ENCODE peak calls at places on chromosomes 12 and 14, in nine cellular contexts. M, J, E, A, P, U, C, G and W are unnamed samples.

GRCh38 chr14:22314183-22314820 is 274.7 kb downstream of the DAD1 start:
- DNase-seq in J (peak), E (peak), A (no peak), U (no peak), M (peak), P (peak), C (no peak), G (peak), W (no peak)

GRCh38 chr12:5073838-5074237 is 30.2 kb downstream of the KCNA5 start:
- DNase-seq in U (no peak), A (no peak), C (no peak), P (no peak), M (peak), E (no peak), J (no peak), G (peak), W (peak)

GRCh38 chr14:91835920-91836843 is 31.2 kb downstream of the TC2N start:
- DNase-seq in J (peak), U (no peak), G (no peak), E (peak), A (no peak), C (peak), M (peak), P (no peak), W (peak)

GRCh38 chr12:10119072-10119471 is 10.9 kb downstream of the CLEC7A start:
- DNase-seq in M (no peak), P (no peak), J (no peak), E (no peak), U (no peak), A (no peak), G (peak), C (no peak), W (no peak)

GRCh38 chr14:23939607-23940326 is 13.8 kb upstream of the DHRS4 start:
- DNase-seq in P (no peak), E (no peak), M (no peak), A (no peak), G (no peak), J (no peak), U (no peak), C (no peak), W (no peak)

GRCh38 chr12:4962539-4963486 is 53.1 kb downstream of the KCNA1 start:
- DNase-seq in G (peak), J (no peak), U (no peak), P (peak), E (no peak), C (no peak), A (no peak), M (peak), W (peak)

GRCh38 chr12:12376636-12377448 is 20.0 kb downstream of the BORCS5 start:
- DNase-seq in C (no peak), E (no peak), G (peak), U (peak), J (peak), A (no peak), M (peak), P (peak), W (peak)

GRCh38 chr14:44778562-44778961 is 183.2 kb downstream of the KLHL28 start:
- DNase-seq in M (peak), E (no peak), U (no peak), G (peak), C (no peak), A (no peak), J (no peak), P (no peak), W (no peak)

GRCh38 chr12:8692573-8692972 is 5.2 kb upstream of the RIMKLB start:
- DNase-seq in U (no peak), E (no peak), P (peak), C (no peak), J (peak), M (peak), A (peak), G (peak), W (no peak)

GRCh38 chr12:29743801-29744200 is 39.9 kb downstream of the TMTC1 start:
- DNase-seq in A (no peak), U (no peak), C (no peak), J (no peak), G (peak), E (no peak), M (peak), P (peak), W (no peak)

GRCh38 chr12:116749884-116750283 is 11.8 kb downstream of the RNFT2 start:
- DNase-seq in P (no peak), U (no peak), A (no peak), E (no peak), M (no peak), C (no peak), J (no peak), G (no peak), W (no peak)

GRCh38 chr12:31206038-31206670 is 119.8 kb downstream of the SINHCAF start:
- DNase-seq in J (no peak), A (no peak), P (peak), E (peak), C (no peak), U (peak), M (peak), G (peak), W (no peak)

GRCh38 chr12:68932701-68933563 is at the start of gene CPM:
- DNase-seq in G (peak), M (peak), E (peak), A (peak), U (peak), P (peak), J (peak), C (peak), W (peak)

GRCh38 chr14:104719343-104719742 is 4.7 kb upstream of the ADSS1 start:
- DNase-seq in C (no peak), A (no peak), E (no peak), J (no peak), G (no peak), P (no peak), U (no peak), M (no peak), W (no peak)

GRCh38 chr12:115598827-115599226 is 678.7 kb downstream of the MED13L start:
- DNase-seq in P (no peak), C (no peak), U (no peak), M (peak), G (peak), E (no peak), J (no peak), A (peak), W (no peak)

GRCh38 chr14:94046696-94047250 is 20.6 kb downstream of the OTUB2 start:
- DNase-seq in M (no peak), J (no peak), P (no peak), E (no peak), G (no peak), U (no peak), C (no peak), A (no peak), W (no peak)

GRCh38 chr14:36773136-36773540 is 111.5 kb downstream of the PAX9 start:
- DNase-seq in G (peak), M (no peak), C (no peak), P (peak), E (peak), U (no peak), A (no peak), J (no peak), W (peak)

GRCh38 chr14:105745433-105746123 is 219.2 kb downstream of the TMEM121 start:
- DNase-seq in J (no peak), M (no peak), P (no peak), C (no peak), G (no peak), A (no peak), U (no peak), E (no peak), W (no peak)

GRCh38 chr12:50110762-50111416 is 1.1 kb upstream of the COX14 start:
- DNase-seq in G (peak), A (no peak), J (peak), E (peak), P (no peak), U (peak), C (peak), M (no peak), W (peak)

GRCh38 chr14:103721334-103722120 is 5.9 kb downstream of the ZFYVE21 start:
- DNase-seq in A (peak), U (peak), J (no peak), E (peak), M (no peak), G (peak), P (peak), C (no peak), W (no peak)

GRCh38 chr12:27637524-27637923 is 58.7 kb upstream of the REP15 start:
- DNase-seq in G (no peak), A (no peak), M (no peak), U (no peak), P (no peak), C (no peak), E (no peak), J (no peak), W (no peak)

GRCh38 chr14:91636604-91637003 is 95.3 kb downstream of the CATSPERB start:
- DNase-seq in U (no peak), J (no peak), M (no peak), A (no peak), C (no peak), E (no peak), G (peak), P (no peak), W (no peak)

GRCh38 chr14:65495196-65495595 is 82.7 kb downstream of the FUT8 start:
- DNase-seq in U (no peak), E (no peak), M (peak), P (no peak), C (no peak), J (no peak), A (no peak), G (peak), W (no peak)

GRCh38 chr12:124236651-124237050 is 58.2 kb upstream of the RFLNA start:
- DNase-seq in C (no peak), A (no peak), P (peak), G (peak), U (peak), E (no peak), J (no peak), M (peak), W (no peak)

GRCh38 chr14:77219591-77219990 is 38.0 kb downstream of the TMEM63C start:
- DNase-seq in A (no peak), J (no peak), U (no peak), C (no peak), E (no peak), G (no peak), M (no peak), P (no peak), W (no peak)

GRCh38 chr14:26281280-26281998 is 316.4 kb downstream of the NOVA1 start:
- DNase-seq in C (no peak), A (no peak), U (no peak), G (peak), J (no peak), M (peak), P (peak), E (no peak), W (peak)

GRCh38 chr14:51004352-51004800 is 60.1 kb upstream of the PYGL start:
- DNase-seq in G (no peak), C (no peak), E (peak), A (no peak), U (no peak), M (no peak), P (no peak), J (no peak), W (no peak)

GRCh38 chr12:121581681-121582439 is 1.0 kb upstream of the KDM2B start:
- DNase-seq in M (peak), J (no peak), P (no peak), G (peak), E (no peak), U (no peak), A (no peak), C (no peak), W (no peak)

GRCh38 chr12:122026706-122027328 is 5.1 kb downstream of the BCL7A start:
- DNase-seq in G (no peak), E (no peak), P (no peak), A (no peak), C (no peak), U (no peak), M (no peak), J (no peak), W (no peak)

GRCh38 chr14:69501362-69501964 is 16.9 kb downstream of the PLEKHD1 start:
- DNase-seq in M (peak), P (no peak), U (no peak), A (peak), J (no peak), E (no peak), C (no peak), G (peak), W (no peak)

GRCh38 chr14:32998433-32998832 is 59.8 kb downstream of the NPAS3 start:
- DNase-seq in E (peak), A (no peak), M (peak), C (no peak), U (no peak), P (peak), J (no peak), G (peak), W (no peak)

GRCh38 chr12:13094349-13094748 is 9.1 kb downstream of the GSG1 start:
- DNase-seq in J (peak), A (no peak), U (no peak), E (no peak), G (peak), M (peak), C (no peak), P (no peak), W (no peak)

GRCh38 chr12:131379758-131380157 is 331.1 kb upstream of the SFSWAP start:
- DNase-seq in J (no peak), A (no peak), P (no peak), C (no peak), M (no peak), U (no peak), E (no peak), G (no peak), W (no peak)

GRCh38 chr12:95231190-95231589 is 13.6 kb downstream of the VEZT start:
- DNase-seq in J (no peak), C (no peak), E (no peak), M (peak), A (no peak), P (peak), U (no peak), G (peak), W (no peak)

GRCh38 chr12:57759360-57759980 is 4.6 kb downstream of the MARCHF9 start:
- DNase-seq in G (no peak), C (no peak), E (peak), J (peak), A (no peak), U (no peak), P (no peak), M (no peak), W (peak)

GRCh38 chr14:90572461-90573150 is 175.8 kb downstream of the CALM1 start:
- DNase-seq in G (no peak), P (no peak), E (no peak), U (no peak), C (no peak), M (no peak), A (no peak), J (no peak), W (no peak)

GRCh38 chr14:90570463-90570860 is 173.6 kb downstream of the CALM1 start:
- DNase-seq in J (no peak), M (no peak), C (no peak), U (no peak), P (no peak), E (no peak), G (no peak), A (no peak), W (no peak)

GRCh38 chr14:90569201-90569600 is 172.4 kb downstream of the CALM1 start:
- DNase-seq in M (no peak), E (no peak), P (no peak), A (no peak), U (no peak), J (no peak), G (no peak), C (no peak), W (no peak)

GRCh38 chr14:90569606-90570462 is 173.0 kb downstream of the CALM1 start:
- DNase-seq in G (peak), U (no peak), J (no peak), E (no peak), P (no peak), C (no peak), A (no peak), M (no peak), W (no peak)

GRCh38 chr14:90571149-90571548 is 174.3 kb downstream of the CALM1 start:
- DNase-seq in P (no peak), G (no peak), E (no peak), M (no peak), U (no peak), J (no peak), A (no peak), C (no peak), W (no peak)
- TF ChIP-seq CTCF in P (no peak), G (no peak), E (no peak), M (no peak), U (no peak), J (no peak), A (no peak), C (no peak), W (no peak)

GRCh38 chr14:41922014-41922413 is 315.3 kb downstream of the LRFN5 start:
- DNase-seq in A (no peak), C (no peak), G (peak), U (peak), P (no peak), M (no peak), J (no peak), E (no peak), W (no peak)

DNA sequence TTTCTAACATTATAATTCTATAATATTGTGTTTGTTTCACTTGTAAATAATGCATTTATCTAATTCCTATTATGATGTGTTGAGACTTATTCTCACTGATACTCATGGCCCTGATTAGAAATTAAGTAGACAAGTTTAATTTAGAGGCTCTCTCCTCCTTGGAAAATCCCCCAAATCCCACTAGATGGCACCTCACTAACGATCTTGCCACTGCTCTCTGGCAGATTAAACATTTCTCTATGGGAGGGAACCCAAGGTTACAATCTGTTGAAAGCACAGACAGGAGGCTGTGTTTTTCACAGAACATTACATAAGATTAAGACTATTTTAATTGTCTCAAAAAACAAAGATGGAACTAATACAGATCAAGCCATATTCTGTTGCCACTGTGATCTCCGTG is 318.7 kb downstream of the LRFN5 start:
- DNase-seq in P (no peak), G (peak), U (no peak), A (no peak), J (no peak), C (no peak), M (peak), E (no peak), W (no peak)
- TF ChIP-seq CTCF in P (peak), G (peak), U (peak), A (peak), J (no peak), C (no peak), M (peak), E (no peak), W (no peak)

GRCh38 chr12:132545955-132546354 is 56.0 kb downstream of the FBRSL1 start:
- DNase-seq in M (no peak), A (no peak), P (no peak), J (no peak), U (no peak), C (no peak), G (no peak), E (no peak), W (no peak)

GRCh38 chr12:132544498-132544897 is 54.5 kb downstream of the FBRSL1 start:
- DNase-seq in P (no peak), G (no peak), A (no peak), E (no peak), M (no peak), J (no peak), C (no peak), U (no peak), W (no peak)

GRCh38 chr12:132545183-132545953 is 55.4 kb downstream of the FBRSL1 start:
- DNase-seq in E (no peak), U (no peak), M (no peak), P (no peak), C (no peak), A (no peak), G (no peak), J (no peak), W (no peak)

GRCh38 chr12:132543298-132544172 is 53.6 kb downstream of the FBRSL1 start:
- DNase-seq in J (no peak), P (no peak), C (no peak), U (no peak), A (no peak), M (no peak), G (no peak), E (no peak), W (no peak)

DNA sequence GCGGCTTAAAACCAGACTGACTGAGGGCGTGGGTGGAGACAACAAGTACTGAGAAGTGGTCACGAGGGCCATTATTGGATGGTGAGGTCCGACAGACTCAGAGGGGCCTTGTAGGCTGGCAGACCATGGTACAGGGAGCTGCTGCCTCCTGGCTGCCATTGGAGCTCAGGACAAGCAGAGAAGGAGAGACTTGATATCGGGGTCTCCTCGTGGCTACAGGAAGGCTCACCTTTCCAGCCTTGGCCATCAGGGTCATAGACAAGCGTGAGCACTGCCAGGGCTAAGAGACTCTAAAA is 54.2 kb downstream of the FBRSL1 start:
- DNase-seq in P (no peak), G (no peak), U (no peak), J (no peak), M (no peak), E (no peak), A (no peak), C (no peak), W (no peak)
- TF ChIP-seq CTCF in P (peak), G (no peak), U (no peak), J (no peak), M (no peak), E (no peak), A (no peak), C (no peak), W (no peak)

DNA sequence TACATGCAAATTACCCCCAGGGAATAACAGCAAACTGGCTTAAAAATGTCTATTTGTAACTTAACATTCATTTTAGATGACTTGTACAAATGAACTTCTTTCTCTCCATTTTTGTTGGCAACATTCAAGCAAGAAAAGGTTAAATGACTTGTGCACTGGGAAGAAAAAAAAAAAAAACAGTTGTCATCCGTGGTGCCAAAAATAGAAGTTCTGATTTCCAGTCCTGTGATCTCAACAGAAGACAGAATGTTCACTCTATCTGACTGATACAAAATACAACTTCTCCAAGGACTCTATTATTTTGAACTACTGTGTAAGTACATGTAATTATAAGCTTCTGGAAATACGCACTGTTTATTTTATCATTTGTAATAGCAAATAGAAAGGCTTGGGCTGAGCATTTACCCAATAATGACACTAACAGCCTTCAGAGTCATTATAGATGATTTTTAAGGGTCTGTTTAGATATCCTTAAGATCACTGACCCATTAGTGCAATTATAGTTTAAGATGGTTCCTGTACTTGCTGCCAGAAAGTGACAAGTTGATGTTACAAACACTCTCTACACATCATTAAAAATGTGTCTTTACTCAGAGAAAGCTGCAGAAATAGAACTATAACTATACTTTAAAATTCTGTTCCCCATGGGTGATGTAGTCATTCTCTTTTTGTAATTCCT is 59.9 kb downstream of the LIN7A start:
- DNase-seq in C (no peak), G (peak), J (no peak), U (no peak), A (no peak), E (no peak), M (no peak), P (no peak), W (no peak)
- TF ChIP-seq CTCF in C (no peak), G (no peak), J (no peak), U (no peak), A (no peak), E (no peak), M (no peak), P (no peak), W (no peak)